ENCODE peak calls at places on chromosome 22, in eight cellular contexts. W, U, D, X, L, J, S and E are unnamed samples.
A peak's percentile ranks its signal among the peaks of the same experiment; 100 is the strongest.

GRCh38 chr22:45233827-45234226 is 6.9 kb downstream of the KIAA0930 start:
- DNase-seq in J (no peak), W (no peak), D (no peak), X (no peak), U (no peak), S (no peak), L (no peak), E (no peak)

GRCh38 chr22:20016734-20017621 is at the start of gene ARVCF:
- DNase-seq in J (peak; percentile 99), X (peak; percentile 86), D (peak; percentile 87), S (peak; percentile 93), W (peak; percentile 92), U (peak; percentile 91), L (peak; percentile 91), E (peak; percentile 89)

GRCh38 chr22:42273855-42274451 is 3.5 kb upstream of the TCF20 start:
- DNase-seq in W (no peak), J (no peak), U (no peak), D (no peak), X (no peak), S (no peak), L (no peak), E (no peak)

GRCh38 chr22:30312053-30312452 is 14.7 kb downstream of the TBC1D10A start:
- DNase-seq in D (no peak), J (no peak), L (peak; percentile 62), S (peak; percentile 96), X (peak; percentile 91), W (peak; percentile 95), U (no peak), E (no peak)

GRCh38 chr22:43014062-43014875 is 680 bp downstream of the PACSIN2 start:
- DNase-seq in S (peak; percentile 40), U (peak; percentile 20), X (peak; percentile 56), W (peak; percentile 67), D (peak; percentile 49), L (no peak), J (peak; percentile 62), E (peak; percentile 23)

GRCh38 chr22:37594237-37594636 is 14.3 kb upstream of the LGALS2 start:
- DNase-seq in S (no peak), J (no peak), D (no peak), U (no peak), W (no peak), X (no peak), L (no peak), E (no peak)

GRCh38 chr22:27971926-27972325 is 52.9 kb upstream of the PITPNB start:
- DNase-seq in W (no peak), D (no peak), J (no peak), U (no peak), L (peak; percentile 16), X (peak; percentile 34), S (no peak), E (no peak)

GRCh38 chr22:23409976-23410375 is 170.1 kb downstream of the IGLL1 start:
- DNase-seq in J (no peak), D (no peak), S (no peak), L (no peak), U (no peak), X (no peak), W (no peak), E (no peak)